ENCODE peak calls at places on chromosomes 3 and 15, in six cellular contexts. One of them, this sample, is unnamed.

GRCh38 chr15:80878242-80878866 is 99.2 kb downstream of the CEMIP start:
- DNase-seq in fibroblast of the aortic adventitia: no peak
- DNase-seq in fibroblast of lung: no peak
- DNase-seq in pancreas: no peak
- DNase-seq in left lung: no peak
- DNase-seq in testis: no peak
- DNase-seq in this sample: peak; percentile 53

GRCh38 chr3:141767062-141767461 is 3.9 kb downstream of the GRK7 start:
- DNase-seq in testis: no peak
- DNase-seq in left lung: no peak
- DNase-seq in fibroblast of the aortic adventitia: no peak
- DNase-seq in pancreas: no peak
- DNase-seq in fibroblast of lung: no peak
- DNase-seq in this sample: no peak

GRCh38 chr3:47035645-47036044 is 56.2 kb downstream of the NBEAL2 start:
- DNase-seq in fibroblast of the aortic adventitia: peak; percentile 18
- DNase-seq in pancreas: no peak
- DNase-seq in left lung: no peak
- DNase-seq in fibroblast of lung: no peak
- DNase-seq in testis: no peak
- DNase-seq in this sample: no peak

GRCh38 chr15:35115155-35115725 is 30.1 kb upstream of the NANOGP8 start:
- DNase-seq in testis: no peak
- DNase-seq in left lung: no peak
- DNase-seq in fibroblast of lung: peak; percentile 82
- DNase-seq in fibroblast of the aortic adventitia: no peak
- DNase-seq in pancreas: no peak
- DNase-seq in this sample: peak; percentile 26

GRCh38 chr15:60426870-60427528 is 29.2 kb upstream of the ANXA2 start:
- DNase-seq in fibroblast of the aortic adventitia: peak; percentile 80
- DNase-seq in pancreas: no peak
- DNase-seq in testis: no peak
- DNase-seq in fibroblast of lung: peak; percentile 84
- DNase-seq in left lung: no peak
- DNase-seq in this sample: peak; percentile 88

GRCh38 chr3:112814256-112814655 is 32.4 kb downstream of the CD200R1L start:
- DNase-seq in pancreas: no peak
- DNase-seq in fibroblast of the aortic adventitia: peak; percentile 93
- DNase-seq in testis: no peak
- DNase-seq in left lung: no peak
- DNase-seq in fibroblast of lung: peak; percentile 82
- DNase-seq in this sample: peak; percentile 84

GRCh38 chr15:101048191-101049011 is 129.2 kb downstream of the LRRK1 start:
- DNase-seq in pancreas: peak; percentile 10
- DNase-seq in testis: peak; percentile 10
- DNase-seq in fibroblast of the aortic adventitia: no peak
- DNase-seq in fibroblast of lung: no peak
- DNase-seq in left lung: peak; percentile 24
- DNase-seq in this sample: no peak

GRCh38 chr15:48868549-48868948 is 9.4 kb upstream of the EID1 start:
- DNase-seq in pancreas: no peak
- DNase-seq in testis: no peak
- DNase-seq in fibroblast of lung: peak; percentile 88
- DNase-seq in left lung: no peak
- DNase-seq in fibroblast of the aortic adventitia: peak; percentile 71
- DNase-seq in this sample: peak; percentile 81

GRCh38 chr3:67650084-67650483 is 4.3 kb downstream of the SUCLG2 start:
- DNase-seq in testis: no peak
- DNase-seq in left lung: no peak
- DNase-seq in fibroblast of lung: no peak
- DNase-seq in pancreas: no peak
- DNase-seq in fibroblast of the aortic adventitia: no peak
- DNase-seq in this sample: no peak

GRCh38 chr3:57949344-57949743 is 58.9 kb upstream of the FLNB start:
- DNase-seq in testis: no peak
- DNase-seq in pancreas: no peak
- DNase-seq in fibroblast of the aortic adventitia: no peak
- DNase-seq in fibroblast of lung: no peak
- DNase-seq in left lung: peak; percentile 7
- DNase-seq in this sample: no peak

GRCh38 chr3:151015762-151016161 is 43.2 kb upstream of the CLRN1 start:
- DNase-seq in left lung: no peak
- DNase-seq in pancreas: no peak
- DNase-seq in testis: no peak
- DNase-seq in fibroblast of the aortic adventitia: peak; percentile 50
- DNase-seq in fibroblast of lung: no peak
- DNase-seq in this sample: peak; percentile 29

GRCh38 chr3:76702676-76703075 is 337.2 kb upstream of the ROBO2 start:
- DNase-seq in pancreas: no peak
- DNase-seq in fibroblast of lung: no peak
- DNase-seq in left lung: no peak
- DNase-seq in testis: no peak
- DNase-seq in fibroblast of the aortic adventitia: no peak
- DNase-seq in this sample: no peak

GRCh38 chr3:185330238-185330637 is 32.7 kb upstream of the MAP3K13 start:
- DNase-seq in fibroblast of lung: no peak
- DNase-seq in pancreas: peak; percentile 48
- DNase-seq in fibroblast of the aortic adventitia: no peak
- DNase-seq in testis: no peak
- DNase-seq in left lung: peak; percentile 55
- DNase-seq in this sample: no peak

GRCh38 chr15:27937873-27938272 is 161.2 kb downstream of the OCA2 start:
- DNase-seq in fibroblast of lung: peak; percentile 49
- DNase-seq in testis: no peak
- DNase-seq in left lung: no peak
- DNase-seq in pancreas: no peak
- DNase-seq in fibroblast of the aortic adventitia: no peak
- DNase-seq in this sample: no peak

GRCh38 chr15:69578792-69579587 is 126.4 kb downstream of the RPLP1 start:
- DNase-seq in fibroblast of the aortic adventitia: no peak
- DNase-seq in pancreas: peak; percentile 92
- DNase-seq in fibroblast of lung: peak; percentile 52
- DNase-seq in left lung: peak; percentile 88
- DNase-seq in testis: no peak
- DNase-seq in this sample: no peak

GRCh38 chr3:177672252-177672911 is 475.1 kb upstream of the TBL1XR1 start:
- DNase-seq in fibroblast of lung: no peak
- DNase-seq in pancreas: no peak
- DNase-seq in fibroblast of the aortic adventitia: no peak
- DNase-seq in testis: no peak
- DNase-seq in left lung: no peak
- DNase-seq in this sample: no peak

GRCh38 chr3:139808196-139808595 is 126.8 kb upstream of the CLSTN2 start:
- DNase-seq in fibroblast of the aortic adventitia: no peak
- DNase-seq in testis: no peak
- DNase-seq in fibroblast of lung: no peak
- DNase-seq in left lung: no peak
- DNase-seq in pancreas: no peak
- DNase-seq in this sample: no peak

GRCh38 chr15:57138260-57138895 is 219.9 kb downstream of the TCF12 start:
- DNase-seq in fibroblast of lung: peak; percentile 80
- DNase-seq in pancreas: no peak
- DNase-seq in left lung: no peak
- DNase-seq in fibroblast of the aortic adventitia: peak; percentile 90
- DNase-seq in testis: peak; percentile 45
- DNase-seq in this sample: peak; percentile 74
- TF ChIP-seq CTCF in fibroblast of lung: peak; percentile 91
- TF ChIP-seq CTCF in pancreas: peak; percentile 48
- TF ChIP-seq CTCF in left lung: peak; percentile 80
- TF ChIP-seq CTCF in fibroblast of the aortic adventitia: peak; percentile 95
- TF ChIP-seq CTCF in testis: peak; percentile 62
- TF ChIP-seq CTCF in this sample: peak; percentile 94

DNA sequence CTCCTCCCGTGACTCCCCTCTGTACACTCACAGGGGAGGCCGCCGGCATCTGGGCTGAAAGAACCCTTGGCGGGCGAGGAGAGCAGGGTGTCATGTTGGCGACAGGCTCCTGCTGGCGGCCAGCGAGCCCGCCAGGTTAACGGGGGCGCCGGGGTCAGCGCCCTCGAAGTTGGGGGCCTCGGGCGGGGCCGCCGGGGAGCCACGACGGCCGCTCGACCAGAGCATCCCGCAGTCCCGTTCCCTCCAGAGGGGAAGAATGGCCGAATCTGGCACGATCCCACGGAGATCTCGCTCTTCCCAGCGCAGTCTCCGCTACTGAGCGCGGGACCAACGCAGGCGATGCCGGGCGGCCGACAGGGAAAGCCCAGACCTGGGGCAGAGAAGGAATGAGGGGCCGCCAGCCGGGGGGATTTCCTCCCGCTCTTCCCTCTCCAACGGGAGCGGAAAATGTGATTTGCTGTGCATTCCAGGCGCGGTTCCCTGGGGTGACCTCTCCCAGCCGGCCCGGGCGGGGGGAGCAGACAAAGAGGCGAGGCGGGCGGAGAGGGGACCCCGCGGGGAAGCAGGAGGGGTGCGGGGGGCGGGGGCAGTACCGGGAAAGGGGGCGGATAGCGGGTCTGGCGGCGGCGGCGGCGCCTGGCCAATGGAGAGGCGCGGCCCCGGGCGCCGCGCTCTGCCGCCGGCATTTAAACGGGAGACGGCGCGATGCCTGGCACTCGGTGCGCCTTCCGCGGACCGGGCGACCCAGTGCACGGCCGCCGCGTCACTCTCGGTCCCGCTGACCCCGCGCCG is at the start of gene GREM1:
- DNase-seq in fibroblast of lung: peak; percentile 69
- DNase-seq in testis: peak; percentile 16
- DNase-seq in left lung: no peak
- DNase-seq in pancreas: no peak
- DNase-seq in fibroblast of the aortic adventitia: peak; percentile 65
- DNase-seq in this sample: no peak
- H3K4me3 ChIP-seq in fibroblast of lung: peak within 1 kb of the TSS; percentile 58
- H3K4me3 ChIP-seq in testis: peak within 1 kb of the TSS; percentile 54
- H3K4me3 ChIP-seq in left lung: peak within 1 kb of the TSS; percentile 17
- H3K4me3 ChIP-seq in pancreas: peak within 1 kb of the TSS; percentile 16
- H3K4me3 ChIP-seq in fibroblast of the aortic adventitia: peak within 1 kb of the TSS; percentile 83
- H3K4me3 ChIP-seq in this sample: peak within 1 kb of the TSS; percentile 65

GRCh38 chr3:13472286-13472685 is 7.8 kb upstream of the HDAC11 start:
- DNase-seq in pancreas: no peak
- DNase-seq in testis: no peak
- DNase-seq in fibroblast of the aortic adventitia: no peak
- DNase-seq in left lung: no peak
- DNase-seq in fibroblast of lung: no peak
- DNase-seq in this sample: no peak
- TF ChIP-seq CTCF in pancreas: no peak
- TF ChIP-seq CTCF in testis: no peak
- TF ChIP-seq CTCF in fibroblast of the aortic adventitia: no peak
- TF ChIP-seq CTCF in left lung: no peak
- TF ChIP-seq CTCF in fibroblast of lung: no peak
- TF ChIP-seq CTCF in this sample: no peak

GRCh38 chr3:129249284-129250065 is at the start of gene COPG1:
- DNase-seq in testis: peak; percentile 90
- DNase-seq in fibroblast of the aortic adventitia: peak; percentile 89
- DNase-seq in pancreas: peak; percentile 75
- DNase-seq in left lung: peak; percentile 85
- DNase-seq in fibroblast of lung: peak; percentile 76
- DNase-seq in this sample: peak; percentile 86

GRCh38 chr3:129240436-129240835 is 9.0 kb upstream of the COPG1 start:
- DNase-seq in fibroblast of lung: peak; percentile 24
- DNase-seq in left lung: peak; percentile 44
- DNase-seq in pancreas: no peak
- DNase-seq in testis: no peak
- DNase-seq in fibroblast of the aortic adventitia: no peak
- DNase-seq in this sample: peak; percentile 57

GRCh38 chr3:129246636-129247035 is 2.8 kb upstream of the COPG1 start:
- DNase-seq in left lung: no peak
- DNase-seq in testis: no peak
- DNase-seq in fibroblast of lung: no peak
- DNase-seq in fibroblast of the aortic adventitia: no peak
- DNase-seq in pancreas: no peak
- DNase-seq in this sample: no peak

GRCh38 chr3:129248286-129248979 is 973 bp upstream of the COPG1 start:
- DNase-seq in pancreas: no peak
- DNase-seq in testis: no peak
- DNase-seq in fibroblast of the aortic adventitia: no peak
- DNase-seq in fibroblast of lung: no peak
- DNase-seq in left lung: no peak
- DNase-seq in this sample: no peak

GRCh38 chr3:129245141-129245540 is 4.3 kb upstream of the COPG1 start:
- DNase-seq in fibroblast of the aortic adventitia: no peak
- DNase-seq in testis: no peak
- DNase-seq in fibroblast of lung: no peak
- DNase-seq in left lung: no peak
- DNase-seq in pancreas: no peak
- DNase-seq in this sample: peak; percentile 41
- H3K4me3 ChIP-seq in fibroblast of the aortic adventitia: no peak overlapping the region
- H3K4me3 ChIP-seq in testis: no peak overlapping the region
- H3K4me3 ChIP-seq in fibroblast of lung: no peak overlapping the region
- H3K4me3 ChIP-seq in left lung: no peak overlapping the region
- H3K4me3 ChIP-seq in pancreas: no peak overlapping the region
- H3K4me3 ChIP-seq in this sample: no peak overlapping the region

DNA sequence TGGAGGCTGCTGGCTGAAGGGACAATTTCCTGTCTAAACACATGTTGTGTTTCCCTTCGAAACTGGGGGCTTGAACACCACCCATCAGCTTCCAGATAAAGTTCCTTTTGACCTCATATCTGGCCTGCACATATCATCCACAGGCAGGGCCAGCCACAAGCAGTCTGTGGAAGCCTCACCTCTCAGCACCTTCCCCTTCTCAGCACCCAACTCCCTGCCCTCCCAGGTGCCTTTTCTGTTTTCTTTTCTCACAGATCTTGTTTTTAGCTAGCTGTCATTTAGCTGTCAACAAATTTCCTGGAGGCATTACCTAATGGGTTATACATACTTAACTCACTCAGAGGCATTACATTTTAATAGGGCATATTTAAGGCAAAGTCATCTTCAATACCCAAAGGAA is 93.9 kb downstream of the SEMA6D start:
- DNase-seq in fibroblast of the aortic adventitia: no peak
- DNase-seq in testis: no peak
- DNase-seq in left lung: no peak
- DNase-seq in fibroblast of lung: no peak
- DNase-seq in pancreas: peak; percentile 36
- DNase-seq in this sample: no peak
- TF ChIP-seq CTCF in fibroblast of the aortic adventitia: no peak
- TF ChIP-seq CTCF in testis: no peak
- TF ChIP-seq CTCF in left lung: no peak
- TF ChIP-seq CTCF in fibroblast of lung: no peak
- TF ChIP-seq CTCF in pancreas: no peak
- TF ChIP-seq CTCF in this sample: no peak

DNA sequence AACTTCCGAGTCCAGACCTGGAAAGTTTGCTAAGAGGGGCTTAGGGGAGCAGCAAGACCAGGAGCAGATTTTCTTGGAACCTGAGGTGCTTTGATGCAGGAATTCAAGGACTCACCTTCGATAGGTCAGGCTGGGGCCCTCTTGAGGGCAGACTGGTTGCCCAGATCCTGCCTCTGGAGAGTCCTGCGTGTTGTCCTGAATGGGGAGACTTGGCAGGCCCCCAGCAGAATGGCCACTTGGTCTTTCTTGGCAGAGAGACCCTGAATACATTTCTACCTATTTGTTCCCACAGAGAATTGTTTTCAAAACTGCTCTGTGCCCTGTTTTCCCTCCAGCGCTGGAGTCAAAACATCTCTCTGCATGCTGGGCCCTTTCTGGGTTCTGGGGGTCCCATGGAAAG is 4.2 kb downstream of the KLF13 start:
- DNase-seq in fibroblast of the aortic adventitia: no peak
- DNase-seq in pancreas: no peak
- DNase-seq in left lung: no peak
- DNase-seq in testis: peak; percentile 40
- DNase-seq in fibroblast of lung: no peak
- DNase-seq in this sample: no peak
- H3K4me3 ChIP-seq in fibroblast of the aortic adventitia: no peak overlapping the region
- H3K4me3 ChIP-seq in pancreas: no peak overlapping the region
- H3K4me3 ChIP-seq in left lung: no peak overlapping the region
- H3K4me3 ChIP-seq in testis: no peak overlapping the region
- H3K4me3 ChIP-seq in fibroblast of lung: no peak overlapping the region
- H3K4me3 ChIP-seq in this sample: no peak overlapping the region

This sample was measured in fibroblast of mammary gland.